ENCODE peak calls at places on chromosomes 11 and 22, in ten cellular contexts. E is HS-27A; A is NCI-H1092 treated with DMSO at 0.1 percent for 48 hours; M is stimulated activated CD4-positive, alpha-beta T cell treated with anti-CD3 and anti-CD28 coated beads, Interleukin-1b, Interleukin-23, amount 100 ng/mL, for 24 hours; I is foreskin fibroblast; F is iris pigment epithelial cell; W is midbrain; H is NCI-H510A; B is fibroblast of the aortic adventitia; P is activated T-cell treated with anti-CD3 and anti-CD28 coated beads, Interleukin-2, amount 50 U/mL, for 24 hours. T is an unnamed sample.
A peak's percentile ranks its signal among the peaks of the same experiment; 100 is the strongest.

GRCh38 chr11:131943296-131943695 is 572.9 kb downstream of the NTM start:
- DNase-seq in E (no peak), P (no peak), I (no peak), F (no peak), M (no peak), A (no peak), B (no peak), W (no peak), H (peak; percentile 86), T (no peak)

GRCh38 chr22:25545117-25545516 is 19.4 kb upstream of the GRK3 start:
- DNase-seq in F (no peak), W (no peak), B (no peak), I (no peak), E (no peak), H (no peak), M (no peak), A (no peak), P (no peak), T (no peak)

GRCh38 chr11:118104491-118104890 is 17.7 kb upstream of the SMIM35 start:
- DNase-seq in P (no peak), H (no peak), E (no peak), M (no peak), A (no peak), B (no peak), I (no peak), W (no peak), F (no peak), T (no peak)

GRCh38 chr11:72430743-72431570 is 3.4 kb downstream of the CLPB start:
- DNase-seq in P (peak; percentile 47), E (no peak), H (no peak), I (peak; percentile 80), F (peak; percentile 68), W (peak; percentile 73), M (no peak), A (peak; percentile 43), B (peak; percentile 71), T (no peak)

GRCh38 chr11:78158987-78159662 is 19.7 kb upstream of the ALG8 start:
- DNase-seq in H (no peak), W (peak; percentile 24), P (no peak), E (no peak), A (no peak), B (peak; percentile 87), I (no peak), M (no peak), F (no peak), T (no peak)

GRCh38 chr11:29293825-29294224 is 723.0 kb downstream of the KCNA4 start:
- DNase-seq in B (peak; percentile 70), H (no peak), E (no peak), A (no peak), F (peak; percentile 96), W (no peak), I (peak; percentile 58), P (no peak), M (no peak), T (no peak)

GRCh38 chr11:62671272-62671603 is 235 bp upstream of the UQCC3 start:
- DNase-seq in F (no peak), E (no peak), I (no peak), A (peak; percentile 80), B (no peak), M (no peak), H (no peak), W (no peak), P (no peak), T (no peak)

GRCh38 chr11:123180166-123180565 is 14.9 kb downstream of the CLMP start:
- DNase-seq in P (no peak), M (no peak), I (peak; percentile 53), E (no peak), H (no peak), F (peak; percentile 84), W (no peak), A (no peak), B (peak; percentile 31), T (no peak)

GRCh38 chr22:50711446-50712340 is 26.3 kb upstream of the ACR start:
- DNase-seq in E (no peak), P (no peak), B (no peak), W (no peak), A (no peak), M (no peak), H (no peak), I (no peak), F (no peak), T (no peak)

GRCh38 chr11:17554487-17554886 is 7.4 kb downstream of the OTOG start:
- DNase-seq in P (peak; percentile 20), H (no peak), F (no peak), A (no peak), M (no peak), W (no peak), E (no peak), I (no peak), B (no peak), T (no peak)

GRCh38 chr11:96357794-96358193 is 14.8 kb upstream of the MAML2 start:
- DNase-seq in A (no peak), I (no peak), W (no peak), H (no peak), M (no peak), E (no peak), B (no peak), P (no peak), F (no peak), T (no peak)

GRCh38 chr11:78192911-78193341 is 4.2 kb downstream of the USP35 start:
- DNase-seq in M (no peak), E (no peak), P (no peak), I (peak; percentile 60), W (no peak), A (no peak), F (no peak), H (no peak), B (peak; percentile 37), T (no peak)

GRCh38 chr11:11983427-11983826 is 25.0 kb downstream of the DKK3 start:
- DNase-seq in B (no peak), F (no peak), E (no peak), M (no peak), W (no peak), A (no peak), I (no peak), H (no peak), P (no peak), T (no peak)

GRCh38 chr11:2395211-2395730 is 5.3 kb upstream of the TSSC4 start:
- DNase-seq in H (no peak), I (no peak), P (no peak), F (no peak), B (no peak), M (no peak), E (no peak), W (no peak), A (no peak), T (no peak)

GRCh38 chr11:1949302-1949701 is 2.2 kb downstream of the MRPL23 start:
- DNase-seq in I (no peak), A (no peak), M (no peak), P (no peak), H (no peak), F (no peak), B (no peak), E (no peak), W (no peak), T (no peak)

GRCh38 chr11:80596291-80596810 is 1155.5 kb upstream of the TENM4 start:
- DNase-seq in I (no peak), H (no peak), P (no peak), M (no peak), E (no peak), A (no peak), W (no peak), F (no peak), B (peak; percentile 55), T (no peak)

GRCh38 chr11:61369372-61370348 is 7.5 kb downstream of the TMEM138 start:
- DNase-seq in B (peak; percentile 99), F (peak; percentile 94), E (no peak), P (no peak), A (no peak), I (peak; percentile 81), M (no peak), H (no peak), W (peak; percentile 12), T (no peak)